ENCODE peak calls at places on chromosomes 16 and 17, in ten cellular contexts. Y is prostate gland; H is pancreas; J is activated B cell treated with CpG ODN at 0.5 μM for 24 hours; B is left ventricle myocardium inferior; N is NB4; Z is OCI-LY7; G is CD4-positive, alpha-beta T cell; E is H9; A is GM13977. D is an unnamed sample.

GRCh38 chr17:80274317-80274716 is 13.7 kb downstream of the RNF213 start:
- DNase-seq in Y (no peak), H (no peak), J (no peak), B (no peak), N (no peak), Z (no peak), G (no peak), E (no peak), A (no peak), D (no peak)

GRCh38 chr17:12133183-12133582 is 112.5 kb downstream of the MAP2K4 start:
- DNase-seq in Y (no peak), H (no peak), J (no peak), B (no peak), N (no peak), Z (no peak), G (no peak), E (no peak), A (no peak), D (no peak)

GRCh38 chr16:10441726-10442125 is 55.9 kb downstream of the ATF7IP2 start:
- DNase-seq in Y (no peak), H (no peak), J (no peak), B (no peak), N (no peak), Z (peak), G (no peak), E (no peak), A (no peak), D (no peak)

GRCh38 chr17:78117027-78117981 is 11.3 kb downstream of the TMC6 start:
- DNase-seq in Y (no peak), H (no peak), J (no peak), B (no peak), N (no peak), Z (peak), G (peak), E (peak), A (no peak), D (peak)

GRCh38 chr17:74750327-74751069 is 2.1 kb downstream of the NHERF1 start:
- DNase-seq in Y (no peak), H (peak), J (no peak), B (no peak), N (peak), Z (no peak), G (no peak), E (no peak), A (no peak), D (peak)

GRCh38 chr16:85687651-85688471 is 893 bp downstream of the GINS2 start:
- DNase-seq in Y (no peak), H (no peak), J (no peak), B (no peak), N (no peak), Z (peak), G (no peak), E (no peak), A (no peak), D (peak)

GRCh38 chr17:72166040-72166439 is 45.2 kb downstream of the SOX9 start:
- DNase-seq in Y (no peak), H (no peak), J (no peak), B (no peak), N (no peak), Z (no peak), G (no peak), E (peak), A (no peak), D (no peak)

GRCh38 chr16:27973678-27974077 is 89.8 kb downstream of the GSG1L start:
- DNase-seq in Y (no peak), H (no peak), J (no peak), B (no peak), N (peak), Z (peak), G (no peak), E (no peak), A (no peak), D (no peak)

GRCh38 chr16:9434659-9435058 is 343.2 kb downstream of the HAPSTR1 start:
- DNase-seq in Y (no peak), H (no peak), J (no peak), B (no peak), N (no peak), Z (no peak), G (no peak), E (no peak), A (no peak), D (no peak)

GRCh38 chr16:68200120-68200783 is 35.7 kb downstream of the ESRP2 start:
- DNase-seq in Y (no peak), H (no peak), J (no peak), B (no peak), N (no peak), Z (no peak), G (no peak), E (no peak), A (peak), D (no peak)

GRCh38 chr16:84294196-84295142 is at the start of gene WFDC1:
- DNase-seq in Y (no peak), H (no peak), J (no peak), B (peak), N (peak), Z (no peak), G (no peak), E (no peak), A (no peak), D (no peak)

GRCh38 chr16:68368602-68368944 is 57.8 kb downstream of the PRMT7 start:
- DNase-seq in Y (no peak), H (no peak), J (no peak), B (no peak), N (no peak), Z (peak), G (no peak), E (no peak), A (peak), D (peak)

GRCh38 chr16:86970279-86970678 is 346.9 kb downstream of the C16orf95 start:
- DNase-seq in Y (no peak), H (no peak), J (no peak), B (no peak), N (peak), Z (no peak), G (no peak), E (no peak), A (no peak), D (no peak)

GRCh38 chr16:50311891-50312501 is 45.6 kb downstream of the ADCY7 start:
- DNase-seq in Y (peak), H (no peak), J (no peak), B (no peak), N (no peak), Z (no peak), G (no peak), E (no peak), A (peak), D (no peak)

GRCh38 chr16:50309156-50309526 is 42.8 kb downstream of the ADCY7 start:
- DNase-seq in Y (no peak), H (no peak), J (peak), B (no peak), N (no peak), Z (no peak), G (no peak), E (no peak), A (no peak), D (no peak)

GRCh38 chr16:50309527-50310307 is 43.4 kb downstream of the ADCY7 start:
- DNase-seq in Y (no peak), H (no peak), J (peak), B (no peak), N (peak), Z (no peak), G (no peak), E (no peak), A (peak), D (no peak)

GRCh38 chr16:50311134-50311528 is 44.8 kb downstream of the ADCY7 start:
- DNase-seq in Y (no peak), H (no peak), J (no peak), B (no peak), N (no peak), Z (no peak), G (no peak), E (no peak), A (no peak), D (no peak)

GRCh38 chr16:50310308-50311133 is 44.2 kb downstream of the ADCY7 start:
- DNase-seq in Y (no peak), H (no peak), J (no peak), B (no peak), N (no peak), Z (no peak), G (no peak), E (peak), A (no peak), D (no peak)
- TF ChIP-seq CTCF in Y (no peak), H (no peak), J (no peak), B (no peak), N (no peak), Z (no peak), G (no peak), E (no peak), A (no peak), D (no peak)

GRCh38 chr17:34852141-34852540 is 109.1 kb downstream of the CCT6B start:
- DNase-seq in Y (no peak), H (no peak), J (no peak), B (no peak), N (no peak), Z (no peak), G (no peak), E (no peak), A (no peak), D (no peak)

GRCh38 chr17:34853916-34854315 is 107.3 kb downstream of the CCT6B start:
- DNase-seq in Y (no peak), H (no peak), J (no peak), B (no peak), N (no peak), Z (no peak), G (no peak), E (no peak), A (no peak), D (no peak)

GRCh38 chr17:34850964-34851363 is 110.3 kb downstream of the CCT6B start:
- DNase-seq in Y (no peak), H (no peak), J (no peak), B (no peak), N (no peak), Z (no peak), G (no peak), E (no peak), A (no peak), D (no peak)

GRCh38 chr17:34850023-34850422 is 111.2 kb downstream of the CCT6B start:
- DNase-seq in Y (no peak), H (no peak), J (no peak), B (no peak), N (peak), Z (no peak), G (no peak), E (no peak), A (no peak), D (no peak)

GRCh38 chr17:34852614-34853013 is 108.6 kb downstream of the CCT6B start:
- DNase-seq in Y (no peak), H (no peak), J (no peak), B (no peak), N (no peak), Z (peak), G (no peak), E (no peak), A (no peak), D (no peak)
- TF ChIP-seq CTCF in Y (no peak), H (no peak), J (no peak), B (no peak), N (peak), Z (peak), G (no peak), E (peak), A (no peak), D (no peak)

GRCh38 chr17:48261297-48261880 is 153.8 kb downstream of the SNX11 start:
- DNase-seq in Y (no peak), H (no peak), J (no peak), B (no peak), N (peak), Z (peak), G (no peak), E (peak), A (no peak), D (peak)
- TF ChIP-seq CTCF in Y (no peak), H (no peak), J (no peak), B (peak), N (peak), Z (peak), G (no peak), E (peak), A (peak), D (peak)

DNA sequence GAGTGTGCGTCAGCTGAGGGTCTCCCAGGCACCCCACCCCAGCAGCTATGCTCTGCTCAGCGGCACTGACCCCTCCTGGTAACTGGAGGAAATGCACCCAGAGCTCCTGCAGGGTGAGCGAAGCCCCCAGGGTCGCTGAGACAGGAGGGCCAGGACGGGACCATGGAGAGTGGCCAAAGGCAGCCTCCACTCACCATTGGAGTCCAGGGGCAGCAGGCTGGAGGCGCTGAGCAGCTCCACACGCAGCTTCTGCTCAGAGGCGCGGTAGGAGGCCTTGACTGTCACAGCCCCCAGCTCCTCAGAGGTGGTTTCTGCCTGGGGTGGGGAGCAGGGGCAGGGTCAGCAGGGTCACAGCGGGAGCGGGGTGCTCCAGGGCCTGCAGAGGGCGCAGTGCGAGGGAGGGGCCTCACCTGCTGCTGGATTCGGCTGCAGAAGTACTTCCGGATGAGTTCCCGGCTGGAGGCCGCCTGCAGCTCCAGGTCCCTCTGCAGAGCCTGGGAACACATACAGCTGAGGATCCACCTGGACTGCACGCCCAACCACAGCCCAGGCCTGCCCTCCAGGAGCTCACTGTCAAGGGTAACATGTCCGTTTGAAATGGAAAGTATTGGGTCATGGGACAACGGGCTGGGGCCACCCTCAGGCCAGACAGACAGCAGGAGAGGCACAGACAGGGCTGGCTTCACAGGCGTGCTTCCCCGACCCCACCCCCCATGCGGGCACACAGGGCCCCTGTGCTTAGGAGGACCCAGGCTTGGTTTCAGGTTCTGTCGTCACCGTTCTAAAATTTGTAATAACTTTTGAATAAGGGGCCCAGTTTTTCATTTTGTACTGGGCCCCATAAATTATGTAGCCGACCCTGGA is 13.8 kb downstream of the UNC13D start:
- DNase-seq in Y (no peak), H (no peak), J (peak), B (no peak), N (no peak), Z (peak), G (peak), E (peak), A (peak), D (peak)
- TF ChIP-seq CTCF in Y (no peak), H (peak), J (no peak), B (peak), N (peak), Z (peak), G (peak), E (peak), A (peak), D (peak)

GRCh38 chr17:57625511-57625910 is 119.6 kb downstream of the CCDC182 start:
- DNase-seq in Y (no peak), H (no peak), J (no peak), B (no peak), N (no peak), Z (no peak), G (no peak), E (no peak), A (no peak), D (no peak)

GRCh38 chr17:57628421-57628820 is 116.7 kb downstream of the CCDC182 start:
- DNase-seq in Y (no peak), H (no peak), J (no peak), B (no peak), N (no peak), Z (no peak), G (no peak), E (no peak), A (no peak), D (no peak)

GRCh38 chr17:57625957-57626356 is 119.1 kb downstream of the CCDC182 start:
- DNase-seq in Y (no peak), H (no peak), J (no peak), B (no peak), N (no peak), Z (no peak), G (no peak), E (no peak), A (no peak), D (no peak)

GRCh38 chr17:57627591-57627990 is 117.5 kb downstream of the CCDC182 start:
- DNase-seq in Y (no peak), H (no peak), J (no peak), B (no peak), N (no peak), Z (no peak), G (no peak), E (no peak), A (no peak), D (no peak)

GRCh38 chr17:57626520-57627210 is 118.4 kb downstream of the CCDC182 start:
- DNase-seq in Y (no peak), H (no peak), J (no peak), B (no peak), N (no peak), Z (no peak), G (no peak), E (no peak), A (no peak), D (no peak)
- TF ChIP-seq CTCF in Y (no peak), H (no peak), J (no peak), B (no peak), N (no peak), Z (no peak), G (no peak), E (no peak), A (no peak), D (no peak)

D was measured in activated CD8-positive, alpha-beta T cell treated with anti-CD3 and anti-CD28 coated beads for 36 hours.